ENCODE peak calls at places on chromosomes 1 and 21, in five cellular contexts. C is H1, H is HCT116, L is endothelial cell of umbilical vein, D is GM12878. T is an unnamed sample.

GRCh38 chr21:20971296-20971921 is 26.8 kb upstream of the NCAM2 start:
- DNase-seq in C (peak; percentile 15), L (peak; percentile 23), H (no peak), D (no peak), T (peak; percentile 70)

GRCh38 chr1:145702826-145703225 is 4.3 kb downstream of the PDZK1 start:
- DNase-seq in L (no peak), D (no peak), H (no peak), C (no peak), T (no peak)

GRCh38 chr1:226633541-226634155 is 85.1 kb downstream of the STUM start:
- DNase-seq in C (no peak), L (no peak), D (no peak), H (no peak), T (no peak)

GRCh38 chr1:4306559-4307467 is 347.6 kb upstream of the AJAP1 start:
- DNase-seq in H (no peak), L (no peak), D (no peak), C (no peak), T (no peak)

GRCh38 chr1:216221260-216221700 is 202.0 kb downstream of the USH2A start:
- DNase-seq in D (peak; percentile 27), H (peak; percentile 7), C (peak; percentile 31), L (peak; percentile 20), T (peak; percentile 76)

GRCh38 chr1:214018605-214019268 is 31.0 kb downstream of the PROX1 start:
- DNase-seq in C (no peak), H (no peak), D (peak; percentile 5), L (no peak), T (no peak)

GRCh38 chr1:116265931-116266863 is 106.8 kb upstream of the ATP1A1 start:
- DNase-seq in D (no peak), C (no peak), H (no peak), L (no peak), T (no peak)

GRCh38 chr1:34460193-34460592 is 283.5 kb downstream of the C1orf94 start:
- DNase-seq in H (peak; percentile 47), D (peak; percentile 31), L (no peak), C (peak; percentile 23), T (peak; percentile 3)

GRCh38 chr1:110114173-110114572 is 1.9 kb downstream of the UBL4B start:
- DNase-seq in C (no peak), H (no peak), L (no peak), D (no peak), T (no peak)

GRCh38 chr1:226988337-226988672 is 48.2 kb downstream of the COQ8A start:
- DNase-seq in H (no peak), C (no peak), D (no peak), L (no peak), T (no peak)

GRCh38 chr21:34129971-34130597 is 56.7 kb downstream of the MRPS6 start:
- DNase-seq in H (no peak), L (no peak), D (no peak), C (no peak), T (no peak)

GRCh38 chr1:13513063-13513884 is 529 bp downstream of the LRRC38 start:
- DNase-seq in D (no peak), H (no peak), C (no peak), L (no peak), T (no peak)
- TF ChIP-seq EZH2 in D (no peak), H (no peak), C (peak; percentile 86), L (no peak), T (no peak)

DNA sequence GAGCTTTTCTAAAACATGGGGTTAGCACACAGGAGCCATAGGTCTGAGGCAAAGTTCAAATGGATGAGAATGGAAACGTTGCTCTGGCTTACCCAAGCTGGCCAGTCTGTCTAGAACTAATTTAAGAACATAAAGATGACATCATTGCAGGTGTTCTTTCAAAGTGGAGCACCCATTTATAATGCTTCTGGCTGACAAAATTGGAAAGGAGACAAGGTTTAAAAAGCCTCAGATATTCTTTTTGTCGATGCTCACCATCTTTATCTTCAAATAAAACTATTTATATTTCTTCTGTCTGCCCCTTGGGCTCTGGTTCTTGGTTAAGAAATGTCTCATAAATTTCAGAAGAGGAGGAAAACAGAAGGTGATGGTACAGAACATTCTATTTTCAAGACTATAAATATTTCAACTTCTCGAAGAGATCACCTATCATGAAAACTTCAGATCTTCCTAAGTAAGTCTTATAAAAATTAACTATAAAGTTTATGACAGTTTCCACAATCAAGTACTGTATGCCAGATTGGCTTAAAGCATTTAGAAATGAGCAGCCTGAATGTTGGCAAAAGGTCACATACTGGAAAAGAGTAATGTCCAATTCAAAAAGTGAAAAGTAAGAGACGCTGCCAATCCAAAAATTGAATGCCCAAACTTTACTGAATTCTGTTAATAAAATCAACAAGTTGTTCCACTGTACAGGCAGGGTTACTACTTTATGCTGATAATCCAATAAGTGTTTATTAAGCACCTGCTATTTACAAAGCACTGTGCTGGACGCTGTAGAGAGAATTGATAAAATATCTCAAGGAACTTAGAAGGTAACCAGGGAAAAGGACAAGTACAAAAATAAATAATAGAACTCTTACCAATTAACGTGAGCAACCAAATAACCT is 92.0 kb downstream of the ETS2 start:
- DNase-seq in L (no peak), C (no peak), H (no peak), D (no peak), T (no peak)
- TF ChIP-seq POLR2AphosphoS5 in L (no peak), C (no peak), H (no peak), D (no peak), T (no peak)

DNA sequence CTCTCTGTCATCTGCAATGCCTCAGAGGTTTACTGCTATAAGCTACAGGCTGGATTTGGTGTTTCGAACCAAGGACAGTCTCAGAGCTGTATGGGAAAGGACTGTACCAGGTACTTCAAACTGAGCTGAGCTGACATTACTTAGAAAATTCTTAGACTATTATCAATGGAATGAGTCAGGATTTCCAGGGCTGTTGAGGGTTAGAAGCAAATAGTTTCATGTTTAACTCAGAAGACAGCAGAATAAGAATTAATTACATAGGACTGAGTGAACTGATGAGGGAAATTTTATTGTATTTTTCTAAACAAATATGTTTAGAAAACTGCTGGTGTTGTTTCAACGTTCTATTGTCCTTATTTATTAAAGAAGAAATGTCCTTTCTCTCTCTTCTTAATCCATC is 74.3 kb upstream of the CAPZB start:
- DNase-seq in C (no peak), H (no peak), D (no peak), L (no peak), T (no peak)
- H3K9ac ChIP-seq in C (no peak overlapping the region), H (no peak overlapping the region), D (no peak overlapping the region), L (no peak overlapping the region), T (no peak overlapping the region)

DNA sequence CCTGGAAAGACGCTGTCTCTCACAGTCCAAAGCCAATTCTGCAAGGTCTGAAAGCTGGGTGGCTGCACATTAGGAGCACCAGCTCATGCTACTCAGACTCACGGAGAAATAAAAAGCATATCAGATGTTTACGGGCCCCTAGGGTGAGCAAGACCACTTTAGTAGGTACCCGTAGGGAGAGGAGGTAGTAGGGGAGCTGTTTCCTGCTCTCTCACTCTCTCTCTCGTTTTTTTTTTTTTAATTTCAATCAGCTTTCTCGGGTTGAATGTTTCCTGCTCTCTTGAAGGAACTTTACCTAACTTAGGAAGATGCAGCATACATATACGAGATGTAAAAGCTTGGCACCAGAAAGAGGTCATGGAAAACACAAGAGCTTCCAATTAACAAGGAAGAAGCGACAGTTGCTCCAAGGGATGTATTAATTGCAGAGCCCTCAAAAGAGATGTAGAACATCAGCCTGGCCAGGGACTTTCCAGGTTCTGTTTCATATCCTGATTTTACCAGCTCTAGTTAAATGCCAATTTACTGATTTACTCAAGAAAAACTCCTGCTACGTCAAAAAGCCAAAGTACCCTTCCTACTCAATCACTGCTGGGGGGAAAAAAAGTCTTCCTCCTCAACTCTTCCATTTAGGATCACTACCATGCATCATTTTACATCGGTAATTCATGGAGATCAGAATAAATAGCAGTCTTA is 3.1 kb downstream of the LORICRIN start:
- DNase-seq in C (no peak), L (no peak), H (no peak), D (peak; percentile 41), T (no peak)
- TF ChIP-seq EZH2 in C (no peak), L (no peak), H (no peak), D (no peak), T (no peak)

GRCh38 chr21:36047139-36047538 is 13.2 kb downstream of the SETD4 start:
- DNase-seq in C (no peak), D (no peak), L (no peak), H (no peak), T (no peak)

GRCh38 chr21:36040389-36040788 is 19.9 kb downstream of the SETD4 start:
- DNase-seq in D (no peak), H (no peak), L (no peak), C (no peak), T (no peak)

GRCh38 chr21:36041910-36042309 is 18.4 kb downstream of the SETD4 start:
- DNase-seq in C (no peak), L (no peak), D (no peak), H (no peak), T (no peak)

GRCh38 chr21:36045993-36046392 is 14.3 kb downstream of the SETD4 start:
- DNase-seq in D (no peak), H (no peak), L (peak; percentile 62), C (no peak), T (no peak)

GRCh38 chr21:36044056-36044455 is 16.3 kb downstream of the SETD4 start:
- DNase-seq in H (no peak), D (no peak), C (no peak), L (no peak), T (no peak)
- TF ChIP-seq POLR2AphosphoS5 in H (no peak), D (no peak), C (no peak), L (no peak), T (no peak)

GRCh38 chr1:192631749-192632148 is 4.2 kb upstream of the RGS13 start:
- DNase-seq in H (no peak), D (no peak), C (no peak), L (no peak), T (no peak)

GRCh38 chr1:192630521-192631287 is 5.2 kb upstream of the RGS13 start:
- DNase-seq in D (no peak), C (no peak), H (no peak), L (no peak), T (no peak)

GRCh38 chr1:192628406-192629057 is 7.4 kb upstream of the RGS13 start:
- DNase-seq in H (no peak), C (no peak), D (no peak), L (no peak), T (no peak)

GRCh38 chr1:192627901-192628300 is 8.0 kb upstream of the RGS13 start:
- DNase-seq in D (no peak), H (no peak), L (no peak), C (no peak), T (no peak)

GRCh38 chr1:192629602-192630001 is 6.3 kb upstream of the RGS13 start:
- DNase-seq in C (no peak), L (no peak), D (no peak), H (no peak), T (no peak)
- H3K9ac ChIP-seq in C (no peak overlapping the region), L (no peak overlapping the region), D (no peak overlapping the region), H (no peak overlapping the region), T (no peak overlapping the region)

GRCh38 chr1:5478961-5479360 is 513.3 kb downstream of the NPHP4 start:
- DNase-seq in D (no peak), L (no peak), C (no peak), H (no peak), T (no peak)
- TF ChIP-seq EZH2 in D (no peak), L (no peak), C (no peak), H (no peak), T (no peak)

DNA sequence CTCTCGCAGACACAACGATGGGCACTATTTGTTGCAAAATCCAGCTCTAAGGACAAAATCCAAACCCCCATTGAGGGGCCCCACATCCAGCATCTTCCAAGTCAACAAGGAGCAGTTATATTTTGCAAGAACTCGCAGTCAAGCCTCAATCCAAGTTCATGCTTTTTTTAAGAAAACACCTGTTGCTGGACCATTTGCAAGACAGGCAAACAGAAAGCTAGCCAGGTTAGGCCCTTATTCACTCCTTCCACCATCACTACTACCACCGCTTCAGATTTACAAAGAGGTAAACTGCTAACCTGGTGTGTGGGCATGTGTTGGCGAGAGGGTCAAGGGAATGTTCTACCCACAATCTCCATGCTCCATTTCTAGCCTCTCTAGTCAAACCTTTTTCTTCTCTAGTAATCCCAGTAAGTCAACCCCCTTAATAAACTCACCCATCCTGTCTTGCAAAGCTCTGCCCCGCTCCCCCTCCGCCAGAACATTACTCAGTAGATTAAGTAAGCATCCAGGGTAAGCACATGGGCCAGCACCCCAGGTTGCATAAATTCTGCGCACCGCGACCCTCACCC is 703 bp downstream of the ERI3 start:
- DNase-seq in L (peak; percentile 7), C (no peak), D (no peak), H (no peak), T (no peak)
- TF ChIP-seq POLR2AphosphoS5 in L (no peak), C (no peak), D (no peak), H (no peak), T (no peak)

T was measured in SK-N-MC.